ENCODE peak calls at places on chromosome X, in ten cellular contexts. Q, A, D, P, E, V, N, H, R and S are unnamed samples.

GRCh38 chrX:123223859-123224258 is 39.8 kb downstream of the GRIA3 start:
- DNase-seq in Q (no peak), A (no peak), D (no peak), P (no peak), E (no peak), V (no peak), N (no peak), H (no peak), R (no peak), S (no peak)

GRCh38 chrX:111869639-111870034 is 6.3 kb upstream of the TRPC5OS start:
- DNase-seq in Q (no peak), A (peak), D (no peak), P (peak), E (peak), V (no peak), N (no peak), H (peak), R (peak), S (peak)

GRCh38 chrX:133248177-133248576 is 30.0 kb upstream of the TFDP3 start:
- DNase-seq in Q (no peak), A (no peak), D (no peak), P (no peak), E (no peak), V (no peak), N (no peak), H (no peak), R (no peak), S (no peak)

GRCh38 chrX:96407501-96407900 is 277.1 kb upstream of the DIAPH2 start:
- DNase-seq in Q (peak), A (no peak), D (no peak), P (no peak), E (no peak), V (no peak), N (no peak), H (no peak), R (no peak), S (peak)

GRCh38 chrX:134836497-134836968 is 154.3 kb upstream of the SMIM10 start:
- DNase-seq in Q (no peak), A (no peak), D (no peak), P (no peak), E (peak), V (no peak), N (no peak), H (no peak), R (no peak), S (no peak)

GRCh38 chrX:17812763-17813162 is 48.3 kb downstream of the RAI2 start:
- DNase-seq in Q (peak), A (peak), D (no peak), P (peak), E (no peak), V (no peak), N (no peak), H (no peak), R (no peak), S (no peak)

GRCh38 chrX:13778916-13779315 is 38.0 kb downstream of the GPM6B start:
- DNase-seq in Q (no peak), A (no peak), D (no peak), P (no peak), E (no peak), V (no peak), N (no peak), H (no peak), R (no peak), S (no peak)

GRCh38 chrX:82163701-82164100 is 961.8 kb downstream of the SH3BGRL start:
- DNase-seq in Q (no peak), A (no peak), D (no peak), P (no peak), E (no peak), V (no peak), N (no peak), H (no peak), R (no peak), S (no peak)

GRCh38 chrX:17374619-17375360 is at the start of gene NHS:
- DNase-seq in Q (peak), A (peak), D (peak), P (peak), E (peak), V (no peak), N (no peak), H (no peak), R (no peak), S (peak)

GRCh38 chrX:47608130-47608810 is 11.4 kb downstream of the SYN1 start:
- DNase-seq in Q (no peak), A (no peak), D (no peak), P (no peak), E (no peak), V (no peak), N (no peak), H (no peak), R (no peak), S (no peak)

GRCh38 chrX:39195156-39195555 is 393.9 kb downstream of the MID1IP1 start:
- DNase-seq in Q (no peak), A (peak), D (no peak), P (no peak), E (no peak), V (no peak), N (no peak), H (no peak), R (no peak), S (no peak)

GRCh38 chrX:68307767-68308166 is 125.5 kb downstream of the OPHN1 start:
- DNase-seq in Q (no peak), A (no peak), D (no peak), P (no peak), E (peak), V (no peak), N (no peak), H (no peak), R (no peak), S (peak)

GRCh38 chrX:51837926-51838325 is 55.5 kb upstream of the MAGED1 start:
- DNase-seq in Q (peak), A (peak), D (peak), P (peak), E (no peak), V (no peak), N (no peak), H (no peak), R (no peak), S (peak)

GRCh38 chrX:23720117-23720677 is 22.9 kb downstream of the ACOT9 start:
- DNase-seq in Q (no peak), A (no peak), D (no peak), P (no peak), E (no peak), V (no peak), N (no peak), H (no peak), R (no peak), S (no peak)

GRCh38 chrX:19750028-19750786 is 137.2 kb downstream of the SH3KBP1 start:
- DNase-seq in Q (no peak), A (no peak), D (no peak), P (no peak), E (no peak), V (no peak), N (no peak), H (no peak), R (no peak), S (no peak)

GRCh38 chrX:40154853-40155616 is 57.3 kb upstream of the BCOR start:
- DNase-seq in Q (peak), A (peak), D (peak), P (peak), E (peak), V (no peak), N (no peak), H (no peak), R (no peak), S (peak)

GRCh38 chrX:32520789-32521188 is 690.6 kb downstream of the DMD start:
- DNase-seq in Q (no peak), A (no peak), D (no peak), P (no peak), E (no peak), V (no peak), N (no peak), H (no peak), R (no peak), S (no peak)

GRCh38 chrX:46860536-46860935 is 23.7 kb downstream of the RP2 start:
- DNase-seq in Q (no peak), A (peak), D (no peak), P (no peak), E (no peak), V (no peak), N (no peak), H (no peak), R (no peak), S (no peak)

GRCh38 chrX:8730812-8731578 is 942 bp downstream of the ANOS1 start:
- DNase-seq in Q (no peak), A (no peak), D (no peak), P (peak), E (no peak), V (no peak), N (no peak), H (no peak), R (no peak), S (no peak)

GRCh38 chrX:136397001-136397400 is 90.7 kb upstream of the BRS3 start:
- DNase-seq in Q (no peak), A (no peak), D (no peak), P (no peak), E (no peak), V (no peak), N (no peak), H (no peak), R (no peak), S (no peak)

GRCh38 chrX:141341743-141342142 is 99.4 kb upstream of the SPANXC start:
- DNase-seq in Q (no peak), A (no peak), D (no peak), P (no peak), E (no peak), V (no peak), N (no peak), H (no peak), R (no peak), S (no peak)

GRCh38 chrX:23783569-23784486 is 855 bp downstream of the SAT1 start:
- DNase-seq in Q (no peak), A (no peak), D (no peak), P (no peak), E (no peak), V (peak), N (peak), H (no peak), R (no peak), S (no peak)

GRCh38 chrX:68658530-68658929 is 11.1 kb downstream of the STARD8 start:
- DNase-seq in Q (peak), A (no peak), D (peak), P (no peak), E (no peak), V (no peak), N (peak), H (no peak), R (no peak), S (no peak)

GRCh38 chrX:38473715-38474114 is 87.6 kb upstream of the TSPAN7 start:
- DNase-seq in Q (no peak), A (no peak), D (no peak), P (no peak), E (no peak), V (no peak), N (no peak), H (no peak), R (no peak), S (no peak)

GRCh38 chrX:104669063-104669462 is 103.1 kb downstream of the IL1RAPL2 start:
- DNase-seq in Q (no peak), A (no peak), D (no peak), P (no peak), E (no peak), V (no peak), N (no peak), H (no peak), R (no peak), S (no peak)